ENCODE peak calls at places on chromosome 16, in nine cellular contexts. V is body of pancreas, H is IMR-90, T is neural progenitor cell, M is lung, G is heart right ventricle, K is prostate gland, L is adrenal gland, B is foreskin fibroblast. J is an unnamed sample.
A peak's percentile ranks its signal among the peaks of the same experiment; 100 is the strongest.

GRCh38 chr16:84499638-84500037 is 4.8 kb downstream of the MEAK7 start:
- DNase-seq in V (no peak), H (no peak), T (no peak), M (no peak), G (no peak), K (no peak), L (no peak), B (no peak), J (no peak)

GRCh38 chr16:72787519-72788268 is 260.2 kb downstream of the ZFHX3 start:
- DNase-seq in V (peak; percentile 62), H (peak; percentile 94), T (peak; percentile 75), M (peak; percentile 71), G (peak; percentile 53), K (peak; percentile 84), L (peak; percentile 88), B (peak; percentile 88), J (no peak)

GRCh38 chr16:81319221-81319912 is 4.6 kb downstream of the GAN start:
- DNase-seq in V (no peak), H (peak; percentile 77), T (no peak), M (no peak), G (no peak), K (no peak), L (peak; percentile 61), B (peak; percentile 41), J (no peak)

GRCh38 chr16:68972008-68972407 is 128.7 kb downstream of the TANGO6 start:
- DNase-seq in V (no peak), H (no peak), T (peak; percentile 74), M (no peak), G (no peak), K (no peak), L (no peak), B (no peak), J (no peak)

GRCh38 chr16:28946681-28947080 is 4.1 kb upstream of the NFATC2IP start:
- DNase-seq in V (no peak), H (no peak), T (no peak), M (no peak), G (no peak), K (no peak), L (no peak), B (no peak), J (no peak)

GRCh38 chr16:89289428-89290395 is 72.2 kb downstream of the ZNF778 start:
- DNase-seq in V (peak; percentile 75), H (peak; percentile 57), T (peak; percentile 86), M (peak; percentile 84), G (peak; percentile 77), K (peak; percentile 47), L (peak; percentile 76), B (peak; percentile 63), J (no peak)

GRCh38 chr16:14071576-14072271 is 605 bp downstream of the MRTFB start:
- DNase-seq in V (no peak), H (no peak), T (peak; percentile 50), M (no peak), G (no peak), K (peak; percentile 19), L (peak; percentile 38), B (no peak), J (no peak)

GRCh38 chr16:49440156-49441065 is 66.8 kb downstream of the C16orf78 start:
- DNase-seq in V (no peak), H (no peak), T (peak; percentile 33), M (no peak), G (no peak), K (no peak), L (no peak), B (no peak), J (no peak)

GRCh38 chr16:14310519-14310991 is 239.4 kb downstream of the MRTFB start:
- DNase-seq in V (peak; percentile 39), H (peak; percentile 50), T (peak; percentile 45), M (no peak), G (no peak), K (no peak), L (no peak), B (no peak), J (no peak)

GRCh38 chr16:80991792-80992430 is 14.8 kb downstream of the CMC2 start:
- DNase-seq in V (no peak), H (no peak), T (no peak), M (no peak), G (no peak), K (no peak), L (no peak), B (no peak), J (no peak)

GRCh38 chr16:3536271-3536671 is 35.5 kb downstream of the CLUAP1 start:
- DNase-seq in V (no peak), H (peak; percentile 93), T (no peak), M (no peak), G (no peak), K (no peak), L (no peak), B (peak; percentile 63), J (no peak)

GRCh38 chr16:28513484-28514181 is 7.0 kb upstream of the IL27 start:
- DNase-seq in V (no peak), H (no peak), T (no peak), M (no peak), G (no peak), K (no peak), L (no peak), B (no peak), J (no peak)

GRCh38 chr16:72961863-72962262 is 86.1 kb downstream of the ZFHX3 start:
- DNase-seq in V (no peak), H (no peak), T (no peak), M (no peak), G (no peak), K (no peak), L (no peak), B (no peak), J (no peak)

GRCh38 chr16:4314532-4315184 is 1.2 kb upstream of the GLIS2 start:
- DNase-seq in V (peak; percentile 27), H (peak; percentile 56), T (peak; percentile 55), M (no peak), G (no peak), K (no peak), L (peak; percentile 61), B (peak; percentile 57), J (no peak)

GRCh38 chr16:2482181-2483107 is 7.5 kb downstream of the TBC1D24 start:
- DNase-seq in V (peak; percentile 68), H (peak; percentile 71), T (no peak), M (no peak), G (no peak), K (peak; percentile 66), L (no peak), B (peak; percentile 67), J (no peak)
- H3K4me3 ChIP-seq in V (no peak overlapping the region), H (peak overlapping the region; percentile 19), T (no peak overlapping the region), M (no peak overlapping the region), G (no peak overlapping the region), K (peak overlapping the region; percentile 1), L (no peak overlapping the region), B (peak overlapping the region; percentile 34), J (no peak overlapping the region)

GRCh38 chr16:10878328-10878643 is 1.3 kb downstream of the CIITA start:
- DNase-seq in V (no peak), H (no peak), T (no peak), M (no peak), G (no peak), K (no peak), L (no peak), B (no peak), J (no peak)

GRCh38 chr16:10877472-10877946 is 507 bp downstream of the CIITA start:
- DNase-seq in V (no peak), H (no peak), T (no peak), M (no peak), G (no peak), K (no peak), L (no peak), B (no peak), J (no peak)

GRCh38 chr16:10878644-10879498 is 1.9 kb downstream of the CIITA start:
- DNase-seq in V (peak; percentile 48), H (peak; percentile 19), T (peak; percentile 24), M (peak; percentile 78), G (peak; percentile 50), K (no peak), L (peak; percentile 78), B (peak; percentile 21), J (no peak)

GRCh38 chr16:10876799-10877341 is at the start of gene CIITA:
- DNase-seq in V (peak; percentile 72), H (peak; percentile 86), T (no peak), M (peak; percentile 74), G (peak; percentile 65), K (no peak), L (peak; percentile 82), B (peak; percentile 96), J (peak; percentile 50)

DNA sequence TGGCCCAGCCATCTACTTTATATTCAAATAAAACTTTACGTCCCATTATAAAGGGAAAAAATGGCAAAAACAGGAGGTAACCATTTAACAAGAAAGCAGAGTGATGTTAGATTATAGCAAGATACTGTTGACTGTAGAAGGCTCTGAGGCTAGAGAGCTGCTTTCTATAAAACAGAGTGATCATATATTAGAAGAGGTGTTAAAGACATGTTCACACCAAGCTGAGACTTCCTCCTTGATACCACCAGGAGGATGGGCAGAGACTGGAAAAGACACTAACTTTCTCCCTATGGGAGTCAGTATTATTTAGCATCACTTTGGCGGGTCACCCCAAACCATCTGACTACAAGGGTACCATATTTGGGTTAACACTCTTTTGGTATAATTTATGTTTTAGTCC is 697 bp upstream of the CIITA start:
- DNase-seq in V (no peak), H (no peak), T (no peak), M (no peak), G (no peak), K (no peak), L (no peak), B (no peak), J (no peak)
- H3K4me3 ChIP-seq in V (no peak overlapping the region), H (no peak overlapping the region), T (no peak overlapping the region), M (no peak overlapping the region), G (no peak overlapping the region), K (no peak overlapping the region), L (no peak overlapping the region), B (no peak overlapping the region), J (no peak overlapping the region)

GRCh38 chr16:55569025-55569424 is 2.5 kb downstream of the CAPNS2 start:
- DNase-seq in V (no peak), H (peak; percentile 24), T (no peak), M (no peak), G (no peak), K (no peak), L (peak; percentile 15), B (no peak), J (no peak)
- H3K4me3 ChIP-seq in V (no peak overlapping the region), H (no peak overlapping the region), T (no peak overlapping the region), M (no peak overlapping the region), G (no peak overlapping the region), K (no peak overlapping the region), L (no peak overlapping the region), B (no peak overlapping the region), J (peak overlapping the region; percentile 46)

GRCh38 chr16:75947626-75948239 is 221.4 kb upstream of the CPHXL start:
- DNase-seq in V (no peak), H (no peak), T (no peak), M (no peak), G (no peak), K (no peak), L (no peak), B (no peak), J (no peak)

GRCh38 chr16:75946058-75946457 is 219.8 kb upstream of the CPHXL start:
- DNase-seq in V (peak; percentile 85), H (no peak), T (no peak), M (no peak), G (no peak), K (no peak), L (no peak), B (no peak), J (no peak)

GRCh38 chr16:75952124-75952523 is 225.8 kb upstream of the CPHXL start:
- DNase-seq in V (no peak), H (no peak), T (no peak), M (no peak), G (no peak), K (no peak), L (no peak), B (no peak), J (no peak)

GRCh38 chr16:75948886-75949285 is 222.6 kb upstream of the CPHXL start:
- DNase-seq in V (no peak), H (no peak), T (no peak), M (no peak), G (no peak), K (no peak), L (no peak), B (no peak), J (no peak)

GRCh38 chr16:75948441-75948840 is 222.2 kb upstream of the CPHXL start:
- DNase-seq in V (no peak), H (no peak), T (no peak), M (no peak), G (no peak), K (no peak), L (no peak), B (no peak), J (no peak)
- H3K4me3 ChIP-seq in V (no peak overlapping the region), H (no peak overlapping the region), T (no peak overlapping the region), M (no peak overlapping the region), G (no peak overlapping the region), K (no peak overlapping the region), L (no peak overlapping the region), B (no peak overlapping the region), J (no peak overlapping the region)